ENCODE peak calls at places on chromosomes 6 and 20, in eight cellular contexts. S, V, T, M, B, I, H and U are unnamed samples.

GRCh38 chr6:116012966-116013365 is 47.7 kb downstream of the FRK start:
- DNase-seq in M (no peak), V (no peak), T (no peak), S (no peak), H (no peak), I (no peak), B (no peak), U (no peak)

GRCh38 chr20:34629904-34630303 is 47.0 kb downstream of the PIGU start:
- DNase-seq in H (no peak), M (no peak), B (no peak), S (no peak), I (no peak), V (no peak), T (no peak), U (no peak)

GRCh38 chr6:90689172-90689571 is 102.3 kb upstream of the MAP3K7 start:
- DNase-seq in V (no peak), M (no peak), I (no peak), H (no peak), B (no peak), T (no peak), S (no peak), U (no peak)

GRCh38 chr20:33859157-33859695 is 48.1 kb downstream of the CHMP4B start:
- DNase-seq in T (no peak), V (peak), H (no peak), B (no peak), I (no peak), M (no peak), S (no peak), U (no peak)

GRCh38 chr6:22366214-22366613 is 69.4 kb upstream of the PRL start:
- DNase-seq in B (no peak), H (no peak), T (no peak), I (no peak), S (no peak), V (no peak), M (no peak), U (no peak)

GRCh38 chr6:37077459-37078296 is 72.2 kb downstream of the FGD2 start:
- DNase-seq in H (no peak), S (no peak), M (peak), I (no peak), V (no peak), T (peak), B (peak), U (peak)

GRCh38 chr6:46208303-46208702 is 37.5 kb upstream of the ENPP5 start:
- DNase-seq in T (no peak), S (no peak), H (no peak), I (no peak), M (no peak), B (no peak), V (no peak), U (no peak)

GRCh38 chr6:85764844-85765243 is 122.2 kb upstream of the SYNCRIP start:
- DNase-seq in I (no peak), B (no peak), T (no peak), M (no peak), V (no peak), S (no peak), H (no peak), U (no peak)

GRCh38 chr6:33812669-33813068 is 8.9 kb upstream of the MLN start:
- DNase-seq in V (no peak), B (no peak), S (peak), T (peak), M (peak), I (no peak), H (no peak), U (peak)

GRCh38 chr6:15443119-15443518 is 197.2 kb downstream of the JARID2 start:
- DNase-seq in V (no peak), H (no peak), S (no peak), M (no peak), I (no peak), B (no peak), T (no peak), U (no peak)

GRCh38 chr6:108969776-108970175 is 121.6 kb downstream of the ARMC2 start:
- DNase-seq in M (no peak), V (no peak), B (no peak), H (no peak), I (no peak), S (no peak), T (no peak), U (no peak)

GRCh38 chr6:135576055-135576454 is 78.5 kb upstream of the AHI1 start:
- DNase-seq in M (no peak), V (peak), S (no peak), I (no peak), T (no peak), H (no peak), B (no peak), U (no peak)

GRCh38 chr6:134519456-134519855 is 201.5 kb upstream of the SGK1 start:
- DNase-seq in T (no peak), H (no peak), V (no peak), M (no peak), S (no peak), B (no peak), I (no peak), U (no peak)

GRCh38 chr6:135066806-135067205 is 12.2 kb upstream of the HBS1L start:
- DNase-seq in H (no peak), I (no peak), V (no peak), M (no peak), B (no peak), T (no peak), S (no peak), U (peak)

GRCh38 chr20:32565735-32566032 is 19.4 kb downstream of the NOL4L start:
- DNase-seq in S (no peak), I (no peak), B (no peak), M (no peak), V (no peak), T (no peak), H (no peak), U (no peak)

GRCh38 chr6:28884423-28885148 is 39.2 kb downstream of the TRIM27 start:
- DNase-seq in H (no peak), T (peak), S (no peak), M (no peak), B (no peak), V (no peak), I (no peak), U (no peak)

GRCh38 chr6:149896491-149896890 is 1.4 kb downstream of the RAET1E start:
- DNase-seq in H (peak), V (no peak), I (no peak), B (no peak), S (no peak), T (no peak), M (no peak), U (no peak)

GRCh38 chr20:58228484-58229197 is at the start of gene ANKRD60:
- DNase-seq in I (no peak), H (peak), V (no peak), S (peak), B (no peak), T (peak), M (no peak), U (peak)

GRCh38 chr6:89596484-89596883 is 42.1 kb downstream of the LYRM2 start:
- DNase-seq in S (peak), T (no peak), H (no peak), M (no peak), B (no peak), V (no peak), I (no peak), U (no peak)

GRCh38 chr6:70841115-70841514 is 115.7 kb downstream of the B3GAT2 start:
- DNase-seq in I (no peak), H (no peak), M (no peak), V (no peak), B (no peak), S (no peak), T (peak), U (no peak)

GRCh38 chr6:158707120-158707519 is 57.3 kb downstream of the SYTL3 start:
- DNase-seq in I (peak), M (peak), S (peak), T (no peak), B (no peak), H (no peak), V (no peak), U (no peak)

GRCh38 chr6:165999279-165999678 is 168.4 kb downstream of the TBXT start:
- DNase-seq in T (no peak), V (no peak), I (no peak), B (no peak), S (no peak), M (no peak), H (no peak), U (no peak)

GRCh38 chr6:118602300-118602699 is 49.1 kb downstream of the CEP85L start:
- DNase-seq in V (no peak), S (no peak), H (no peak), B (no peak), M (no peak), I (no peak), T (no peak), U (no peak)

GRCh38 chr20:53757472-53757913 is 163.9 kb upstream of the ZNF217 start:
- DNase-seq in V (no peak), S (no peak), M (no peak), T (no peak), H (no peak), B (peak), I (no peak), U (no peak)

GRCh38 chr6:150146436-150146835 is 3.6 kb downstream of the PPP1R14C start:
- DNase-seq in I (no peak), T (no peak), S (no peak), V (no peak), B (no peak), H (no peak), M (no peak), U (no peak)

GRCh38 chr6:3813150-3813780 is 35.9 kb upstream of the FAM50B start:
- DNase-seq in I (no peak), T (no peak), M (peak), H (no peak), S (peak), V (no peak), B (no peak), U (no peak)

GRCh38 chr6:32854376-32855178 is 585 bp downstream of the PSMB9 start:
- DNase-seq in S (peak), I (no peak), V (no peak), M (peak), H (peak), B (no peak), T (peak), U (peak)

GRCh38 chr20:49835031-49835430 is 22.4 kb downstream of the SLC9A8 start:
- DNase-seq in I (no peak), B (no peak), V (no peak), M (no peak), T (peak), H (no peak), S (no peak), U (no peak)

GRCh38 chr20:45318386-45318939 is 10.4 kb upstream of the MATN4 start:
- DNase-seq in T (no peak), V (no peak), H (no peak), I (no peak), M (no peak), B (no peak), S (no peak), U (no peak)

GRCh38 chr20:41664584-41664983 is 46.4 kb upstream of the CHD6 start:
- DNase-seq in H (no peak), S (peak), M (no peak), V (no peak), I (peak), T (peak), B (no peak), U (peak)

GRCh38 chr20:20327756-20328155 is 40.1 kb upstream of the INSM1 start:
- DNase-seq in B (no peak), V (no peak), I (no peak), S (no peak), M (no peak), H (no peak), T (no peak), U (no peak)

GRCh38 chr6:94751641-94752329 is 825.5 kb upstream of the MANEA start:
- DNase-seq in H (no peak), M (no peak), T (no peak), V (no peak), B (no peak), S (no peak), I (no peak), U (no peak)

GRCh38 chr6:46583081-46583480 is 69.5 kb downstream of the CYP39A1 start:
- DNase-seq in M (no peak), V (no peak), H (no peak), T (no peak), B (no peak), I (no peak), S (no peak), U (no peak)

GRCh38 chr6:46011241-46012085 is 4.2 kb downstream of the CLIC5 start:
- DNase-seq in B (no peak), V (no peak), S (no peak), M (peak), H (no peak), T (no peak), I (no peak), U (no peak)

GRCh38 chr20:51085761-51086160 is 62.9 kb upstream of the KCNG1 start:
- DNase-seq in B (no peak), T (no peak), V (no peak), M (no peak), H (no peak), I (peak), S (peak), U (no peak)

GRCh38 chr6:4533576-4533975 is 242.6 kb upstream of the CDYL start:
- DNase-seq in S (no peak), T (no peak), V (no peak), B (no peak), I (no peak), M (no peak), H (no peak), U (no peak)

GRCh38 chr6:7998103-7998725 is 66.0 kb downstream of the BLOC1S5 start:
- DNase-seq in H (no peak), S (no peak), B (no peak), M (no peak), V (no peak), T (no peak), I (no peak), U (no peak)

GRCh38 chr6:142845624-142846458 is 99.1 kb downstream of the HIVEP2 start:
- DNase-seq in S (no peak), H (no peak), T (peak), M (peak), I (peak), V (no peak), B (peak), U (peak)
- TF ChIP-seq POLR2AphosphoS5 in S (no peak), H (peak), T (no peak), M (peak), I (peak), V (peak), B (peak), U (no peak)

GRCh38 chr6:75250552-75250951 is 7.0 kb upstream of the COX7A2 start:
- DNase-seq in H (no peak), I (no peak), V (no peak), B (no peak), T (no peak), M (no peak), S (no peak), U (no peak)
- TF ChIP-seq CTCF in H (no peak), I (no peak), V (no peak), B (no peak), T (no peak), M (no peak), S (no peak), U (no peak)

GRCh38 chr6:143773503-143773902 is 69.6 kb upstream of the LTV1 start:
- DNase-seq in S (no peak), V (no peak), T (no peak), B (no peak), M (no peak), I (no peak), H (no peak), U (no peak)

GRCh38 chr6:143772110-143772509 is 71.0 kb upstream of the LTV1 start:
- DNase-seq in B (no peak), T (no peak), I (no peak), H (no peak), V (no peak), M (no peak), S (no peak), U (no peak)

GRCh38 chr6:143775326-143775725 is 67.8 kb upstream of the LTV1 start:
- DNase-seq in M (no peak), S (no peak), T (no peak), H (no peak), B (no peak), I (no peak), V (no peak), U (no peak)

GRCh38 chr6:143772662-143773061 is 70.5 kb upstream of the LTV1 start:
- DNase-seq in M (no peak), I (no peak), B (no peak), H (no peak), S (no peak), T (no peak), V (no peak), U (no peak)

DNA sequence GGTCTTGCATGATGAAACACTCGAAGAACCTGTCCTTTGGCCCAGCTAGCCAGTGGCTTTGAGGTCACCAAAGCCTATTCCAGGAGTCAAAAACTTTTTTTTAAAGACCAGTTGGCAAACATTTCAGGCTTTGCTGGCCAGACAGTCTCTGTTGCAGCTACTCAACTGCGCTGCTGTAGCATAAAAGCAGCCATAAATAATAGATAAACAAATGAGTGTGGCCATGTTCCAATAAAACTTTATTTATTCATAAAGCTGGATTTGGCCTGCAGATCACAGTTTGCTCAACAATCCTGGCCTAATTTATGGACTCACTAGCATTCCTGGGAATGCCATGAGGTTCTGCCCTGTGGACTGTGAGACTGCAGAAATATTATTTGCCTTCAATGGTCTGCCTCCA is 68.8 kb upstream of the LTV1 start:
- DNase-seq in S (no peak), H (no peak), M (no peak), T (no peak), V (no peak), I (no peak), B (no peak), U (no peak)
- TF ChIP-seq POLR2AphosphoS5 in S (no peak), H (no peak), M (no peak), T (no peak), V (no peak), I (no peak), B (no peak), U (no peak)

GRCh38 chr6:40874495-40874894 is 164.5 kb downstream of the UNC5CL start:
- DNase-seq in S (no peak), V (no peak), B (no peak), H (no peak), M (no peak), T (no peak), I (no peak), U (peak)
- TF ChIP-seq CTCF in S (peak), V (peak), B (no peak), H (no peak), M (no peak), T (peak), I (peak), U (peak)

GRCh38 chr20:25553819-25554296 is 31.5 kb downstream of the NINL start:
- DNase-seq in V (no peak), T (peak), S (no peak), M (no peak), I (no peak), B (no peak), H (no peak), U (no peak)
- TF ChIP-seq POLR2AphosphoS5 in V (no peak), T (no peak), S (no peak), M (no peak), I (no peak), B (no peak), H (no peak), U (no peak)